ENCODE peak calls at places on chromosome 19, in five cellular contexts. H, Y, C, S and M are unnamed samples.

GRCh38 chr19:19997656-19998268 is 41.5 kb downstream of the ZNF682 start:
- DNase-seq in H (no peak), Y (peak), C (peak), S (no peak), M (no peak)

GRCh38 chr19:42092350-42092749 is 16.4 kb downstream of the ZNF574 start:
- DNase-seq in H (no peak), Y (peak), C (peak), S (no peak), M (no peak)

GRCh38 chr19:33825556-33825955 is 28.9 kb downstream of the KCTD15 start:
- DNase-seq in H (no peak), Y (no peak), C (no peak), S (no peak), M (no peak)

GRCh38 chr19:47020132-47020805 is 632 bp downstream of the NPAS1 start:
- DNase-seq in H (peak), Y (no peak), C (peak), S (no peak), M (no peak)

GRCh38 chr19:13887039-13887438 is 10.1 kb downstream of the NANOS3 start:
- DNase-seq in H (no peak), Y (no peak), C (peak), S (no peak), M (no peak)

GRCh38 chr19:35860818-35861639 is 4.3 kb downstream of the KIRREL2 start:
- DNase-seq in H (no peak), Y (peak), C (peak), S (no peak), M (no peak)

GRCh38 chr19:18306209-18306902 is 16.5 kb downstream of the LSM4 start:
- DNase-seq in H (no peak), Y (no peak), C (peak), S (no peak), M (no peak)

GRCh38 chr19:41895745-41896580 is 13.0 kb downstream of the ARHGEF1 start:
- DNase-seq in H (no peak), Y (no peak), C (peak), S (no peak), M (no peak)

GRCh38 chr19:44607049-44607448 is 6.3 kb upstream of the IGSF23 start:
- DNase-seq in H (no peak), Y (no peak), C (no peak), S (no peak), M (no peak)

GRCh38 chr19:55541091-55541490 is 4.2 kb upstream of the SBK2 start:
- DNase-seq in H (no peak), Y (no peak), C (peak), S (no peak), M (no peak)

GRCh38 chr19:10701955-10702307 is 692 bp downstream of the QTRT1 start:
- DNase-seq in H (peak), Y (peak), C (peak), S (no peak), M (no peak)

GRCh38 chr19:1863638-1864479 is 480 bp upstream of the KLF16 start:
- DNase-seq in H (peak), Y (peak), C (peak), S (peak), M (peak)